ENCODE peak calls at places on chromosomes 1 and 21, in nine cellular contexts. A is adrenal gland, D is IMR-90, N is body of pancreas, B is MM.1S, T is tibial nerve, M is AG04450, V is psoas muscle, Q is tibial artery. F is an unnamed sample. For H3K27me3, the result is how much of the 10 kb centered on the place peaks cover.

GRCh38 chr1:150753416-150753815 is 12.2 kb downstream of the CTSS start:
- DNase-seq in T (no peak), A (no peak), V (no peak), M (no peak), B (no peak), Q (no peak), D (no peak), N (no peak), F (no peak)

GRCh38 chr1:95196017-95196416 is 38.0 kb upstream of the RWDD3 start:
- DNase-seq in T (no peak), V (no peak), A (no peak), M (no peak), N (no peak), D (no peak), Q (no peak), B (no peak), F (no peak)

GRCh38 chr1:7633521-7634245 is 137.4 kb upstream of the VAMP3 start:
- DNase-seq in Q (no peak), B (no peak), D (no peak), N (no peak), V (no peak), M (no peak), T (no peak), A (no peak), F (no peak)

GRCh38 chr1:6440198-6441126 is 15.9 kb downstream of the ESPN start:
- DNase-seq in Q (no peak), A (peak), V (no peak), M (no peak), N (peak), B (peak), T (no peak), D (peak), F (peak)

GRCh38 chr1:245512181-245512888 is 357.6 kb downstream of the KIF26B start:
- DNase-seq in T (no peak), B (peak), V (no peak), N (no peak), D (no peak), A (no peak), M (no peak), Q (no peak), F (no peak)

GRCh38 chr1:200888349-200888838 is 6.3 kb upstream of the INAVA start:
- DNase-seq in V (no peak), T (no peak), M (no peak), A (no peak), Q (no peak), D (no peak), N (no peak), B (peak), F (no peak)

GRCh38 chr1:21607549-21608529 is 61.3 kb downstream of the RAP1GAP start:
- DNase-seq in B (peak), Q (peak), T (no peak), M (peak), A (peak), V (peak), N (peak), D (peak), F (peak)

GRCh38 chr1:40317394-40318074 is 448 bp upstream of the COL9A2 start:
- DNase-seq in M (no peak), T (no peak), B (no peak), D (no peak), N (no peak), V (no peak), Q (no peak), A (no peak), F (no peak)

GRCh38 chr21:43985690-43986251 is 26.3 kb upstream of the TRAPPC10 start:
- DNase-seq in T (no peak), D (no peak), B (no peak), Q (no peak), N (no peak), A (no peak), V (no peak), M (no peak), F (no peak)

GRCh38 chr1:77888429-77889239 is at the start of gene NEXN:
- DNase-seq in V (peak), Q (peak), D (peak), M (peak), T (peak), A (peak), N (peak), B (no peak), F (peak)

GRCh38 chr1:3060601-3061551 is 8.1 kb upstream of the PRDM16 start:
- DNase-seq in V (no peak), D (no peak), T (no peak), Q (no peak), N (no peak), A (peak), M (no peak), B (no peak), F (peak)

GRCh38 chr1:63014267-63014666 is 230.3 kb downstream of the ATG4C start:
- DNase-seq in N (no peak), M (no peak), B (no peak), V (no peak), T (no peak), D (no peak), A (no peak), Q (no peak), F (no peak)

GRCh38 chr1:228853637-228854036 is 118.4 kb downstream of the RHOU start:
- DNase-seq in B (no peak), D (no peak), M (no peak), Q (no peak), N (no peak), V (no peak), T (no peak), A (no peak), F (no peak)

GRCh38 chr1:7233646-7234470 is 448.6 kb downstream of the CAMTA1 start:
- DNase-seq in N (no peak), T (no peak), Q (no peak), B (no peak), D (no peak), A (no peak), M (no peak), V (no peak), F (no peak)

GRCh38 chr1:2442676-2443075 is 30.3 kb upstream of the PEX10 start:
- DNase-seq in V (no peak), Q (no peak), B (no peak), M (no peak), D (no peak), T (no peak), N (no peak), A (no peak), F (no peak)

GRCh38 chr1:186091222-186091720 is 283.8 kb downstream of the TPR start:
- DNase-seq in M (no peak), N (no peak), B (no peak), D (no peak), Q (no peak), V (no peak), T (no peak), A (no peak), F (no peak)

GRCh38 chr1:246795906-246796694 is 71.9 kb downstream of the SCCPDH start:
- DNase-seq in N (no peak), B (no peak), Q (no peak), V (no peak), D (no peak), A (no peak), T (no peak), M (no peak), F (no peak)

GRCh38 chr21:44425895-44426662 is 29.2 kb upstream of the LRRC3 start:
- DNase-seq in D (no peak), T (peak), V (peak), B (no peak), Q (peak), N (no peak), A (peak), M (no peak), F (no peak)

GRCh38 chr1:15394261-15394543 is 15.5 kb upstream of the EFHD2 start:
- DNase-seq in A (no peak), D (no peak), B (no peak), T (no peak), M (no peak), V (no peak), Q (no peak), N (no peak), F (no peak)

GRCh38 chr1:35097224-35097623 is 18.0 kb downstream of the ZMYM1 start:
- DNase-seq in A (no peak), N (no peak), T (no peak), D (no peak), V (no peak), Q (no peak), B (peak), M (no peak), F (no peak)

GRCh38 chr1:5921129-5921528 is 71.1 kb downstream of the NPHP4 start:
- DNase-seq in N (peak), D (no peak), B (no peak), T (no peak), Q (no peak), A (no peak), M (no peak), V (no peak), F (no peak)

GRCh38 chr1:228214921-228215662 is 7.2 kb downstream of the OBSCN start:
- DNase-seq in M (no peak), V (no peak), D (no peak), Q (no peak), T (no peak), B (no peak), A (no peak), N (no peak), F (no peak)

GRCh38 chr21:42187976-42188653 is 30.8 kb upstream of the ABCG1 start:
- DNase-seq in N (peak), D (no peak), A (peak), M (no peak), Q (peak), T (no peak), V (no peak), B (peak), F (peak)

GRCh38 chr1:19828546-19828945 is 13.5 kb upstream of the RNF186 start:
- DNase-seq in M (no peak), A (no peak), D (peak), V (no peak), Q (no peak), B (no peak), N (no peak), T (no peak), F (no peak)

GRCh38 chr1:22196641-22197040 is 53.7 kb upstream of the WNT4 start:
- DNase-seq in D (no peak), V (peak), B (no peak), Q (no peak), N (no peak), T (no peak), A (no peak), M (no peak), F (no peak)

GRCh38 chr1:151539321-151540020 is 638 bp upstream of the TUFT1 start:
- DNase-seq in V (peak), Q (peak), D (peak), B (peak), T (peak), A (peak), N (peak), M (peak), F (peak)

GRCh38 chr1:109914587-109915240 is 4.1 kb downstream of the CSF1 start:
- DNase-seq in V (peak), T (no peak), M (no peak), Q (peak), A (no peak), D (peak), N (no peak), B (no peak), F (no peak)

GRCh38 chr21:44304041-44304738 is 4.3 kb downstream of the PFKL start:
- DNase-seq in V (no peak), D (no peak), B (no peak), Q (no peak), T (no peak), A (no peak), M (no peak), N (no peak), F (no peak)

GRCh38 chr1:31937300-31938183 is 626 bp downstream of the PTP4A2 start:
- DNase-seq in N (peak), Q (peak), V (peak), T (peak), M (no peak), A (peak), D (peak), B (peak), F (peak)

GRCh38 chr1:76109901-76110560 is 35.5 kb downstream of the ST6GALNAC3 start:
- DNase-seq in V (no peak), Q (no peak), A (no peak), N (no peak), D (no peak), B (no peak), M (no peak), T (no peak), F (no peak)

GRCh38 chr1:190413142-190413541 is 64.5 kb downstream of the BRINP3 start:
- DNase-seq in M (no peak), Q (no peak), V (no peak), T (no peak), N (no peak), A (no peak), D (no peak), B (no peak), F (no peak)

GRCh38 chr1:190416239-190416638 is 61.4 kb downstream of the BRINP3 start:
- DNase-seq in N (no peak), B (no peak), T (no peak), D (no peak), M (no peak), A (no peak), V (no peak), Q (no peak), F (no peak)
- TF ChIP-seq CTCF in N (no peak), B (no peak), T (no peak), D (no peak), M (no peak), A (no peak), V (no peak), Q (no peak), F (no peak)

GRCh38 chr1:240349695-240350094 is 258.0 kb downstream of the FMN2 start:
- DNase-seq in T (no peak), Q (no peak), N (no peak), M (no peak), D (no peak), A (no peak), B (no peak), V (no peak), F (no peak)
- H3K27me3 ChIP-seq in T (under half), Q (under half), N (under half), M (under half), D (under half), A (under half), B (under half), V (under half), F (under half)

GRCh38 chr1:212814548-212814947 is 22.9 kb downstream of the TATDN3 start:
- DNase-seq in Q (no peak), D (no peak), B (no peak), A (no peak), N (peak), V (no peak), M (no peak), T (no peak), F (no peak)

GRCh38 chr1:212819704-212820103 is 27.7 kb downstream of the SPATA45 start:
- DNase-seq in V (no peak), M (no peak), D (peak), N (no peak), Q (no peak), B (no peak), A (no peak), T (no peak), F (no peak)

GRCh38 chr1:212816567-212817278 is 25.0 kb downstream of the TATDN3 start:
- DNase-seq in N (no peak), A (no peak), D (peak), V (no peak), B (no peak), M (no peak), Q (no peak), T (no peak), F (no peak)

GRCh38 chr1:212820969-212821368 is 26.5 kb downstream of the SPATA45 start:
- DNase-seq in D (no peak), M (no peak), N (no peak), V (no peak), Q (no peak), A (no peak), T (no peak), B (no peak), F (no peak)

GRCh38 chr1:212814989-212815388 is 23.3 kb downstream of the TATDN3 start:
- DNase-seq in V (no peak), A (no peak), M (no peak), B (no peak), T (no peak), N (no peak), Q (no peak), D (no peak), F (no peak)
- TF ChIP-seq CTCF in V (peak), A (peak), M (peak), B (peak), T (no peak), N (no peak), Q (no peak), D (peak), F (peak)

DNA sequence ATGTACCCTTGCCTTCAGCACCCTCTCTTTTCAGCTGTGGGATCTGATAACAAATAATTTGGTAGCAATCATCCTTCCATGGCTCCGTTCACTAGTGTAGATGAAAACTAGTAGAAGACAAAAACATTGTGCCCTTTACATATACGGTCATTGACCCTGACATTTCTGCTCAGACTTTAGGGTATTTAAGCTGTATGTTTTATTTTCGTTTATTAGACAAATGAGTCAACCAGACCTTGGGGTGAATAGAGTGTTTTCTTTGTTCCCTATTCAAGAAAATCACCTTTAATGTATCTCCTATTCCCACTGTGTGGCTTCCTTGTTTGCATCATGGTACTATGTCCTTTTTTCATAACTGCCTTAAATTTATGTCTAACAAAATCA is 187.3 kb downstream of the VAV3 start:
- DNase-seq in V (no peak), A (no peak), M (no peak), D (no peak), B (no peak), N (no peak), Q (no peak), T (no peak), F (no peak)
- H3K27me3 ChIP-seq in V (under half), A (under half), M (under half), D (under half), B (under half), N (under half), Q (under half), T (under half), F (under half)

GRCh38 chr21:25292396-25292795 is 314.9 kb downstream of the MRPL39 start:
- DNase-seq in B (no peak), N (no peak), Q (no peak), M (no peak), D (no peak), V (no peak), T (no peak), A (no peak), F (no peak)

GRCh38 chr21:25300632-25301031 is 306.6 kb downstream of the MRPL39 start:
- DNase-seq in M (no peak), A (no peak), B (no peak), N (no peak), D (no peak), Q (no peak), V (no peak), T (no peak), F (no peak)

GRCh38 chr21:25297117-25297516 is 310.2 kb downstream of the MRPL39 start:
- DNase-seq in A (no peak), B (no peak), T (no peak), Q (no peak), D (no peak), M (no peak), V (no peak), N (no peak), F (no peak)

GRCh38 chr21:25298512-25299491 is 308.5 kb downstream of the MRPL39 start:
- DNase-seq in D (no peak), Q (no peak), A (no peak), B (peak), N (no peak), T (no peak), V (no peak), M (no peak), F (no peak)

DNA sequence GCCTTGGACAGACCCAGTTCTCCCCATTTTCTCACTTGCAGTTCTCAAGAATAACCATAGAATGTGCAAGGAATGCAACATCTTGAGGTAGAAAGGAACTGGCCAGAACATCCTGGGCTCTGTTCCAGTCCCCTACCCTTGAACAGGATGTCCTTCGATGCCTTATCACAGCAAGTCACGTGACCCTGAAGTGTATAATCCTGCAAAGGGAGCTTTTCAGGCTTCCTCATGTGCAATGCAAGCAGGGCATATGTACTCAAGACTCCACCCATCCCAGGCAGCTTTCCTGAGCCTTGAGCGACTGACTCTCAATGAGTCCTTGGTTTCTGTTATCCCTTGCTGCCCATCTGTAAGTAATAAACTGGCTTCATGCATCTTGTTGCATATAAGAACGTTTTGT is 311.0 kb downstream of the MRPL39 start:
- DNase-seq in A (no peak), V (no peak), D (no peak), N (peak), T (no peak), B (no peak), M (no peak), Q (no peak), F (peak)
- TF ChIP-seq CTCF in A (no peak), V (no peak), D (no peak), N (no peak), T (no peak), B (no peak), M (no peak), Q (no peak), F (no peak)

DNA sequence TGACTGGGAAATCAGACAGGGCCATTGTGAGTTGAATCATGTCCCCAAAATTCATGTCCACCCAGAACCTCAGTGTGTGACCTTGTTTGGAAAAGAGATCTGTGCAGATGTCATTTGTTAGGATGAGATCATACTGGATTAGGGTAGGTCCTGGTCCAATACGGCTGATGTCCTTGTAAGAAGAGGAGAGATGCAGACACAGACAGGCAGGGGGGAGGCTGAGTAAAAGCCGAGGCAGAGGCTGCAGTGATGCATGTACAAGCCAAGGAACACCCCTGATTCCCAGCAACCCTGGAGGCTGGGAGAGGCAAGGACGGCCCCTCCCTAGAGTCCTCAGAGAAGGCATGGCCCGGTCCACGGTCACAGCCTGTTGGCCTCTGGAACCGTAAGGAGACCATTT is 15.9 kb upstream of the NPPB start:
- DNase-seq in N (no peak), B (no peak), T (no peak), D (no peak), A (no peak), V (peak), Q (no peak), M (no peak), F (no peak)
- H3K27me3 ChIP-seq in N (under half), B (half or more), T (under half), D (half or more), A (under half), V (under half), Q (half or more), M (under half), F (under half)

GRCh38 chr21:45927032-45927431 is 54.5 kb upstream of the COL6A1 start:
- DNase-seq in V (no peak), D (no peak), A (no peak), M (no peak), B (no peak), N (no peak), T (no peak), Q (no peak), F (no peak)

GRCh38 chr21:45929477-45929876 is 52.1 kb upstream of the COL6A1 start:
- DNase-seq in T (no peak), Q (no peak), N (no peak), D (no peak), M (no peak), B (no peak), V (peak), A (no peak), F (no peak)

GRCh38 chr21:45923146-45923545 is 58.4 kb upstream of the COL6A1 start:
- DNase-seq in M (peak), A (peak), D (peak), V (peak), Q (peak), T (peak), N (peak), B (peak), F (peak)

GRCh38 chr21:45927851-45928850 is 53.4 kb upstream of the COL6A1 start:
- DNase-seq in B (no peak), A (no peak), T (no peak), V (peak), Q (no peak), M (no peak), N (no peak), D (no peak), F (no peak)

GRCh38 chr21:45926281-45926680 is 55.3 kb upstream of the COL6A1 start:
- DNase-seq in D (no peak), V (no peak), B (no peak), M (no peak), A (no peak), Q (no peak), T (no peak), N (no peak), F (no peak)
- TF ChIP-seq CTCF in D (peak), V (no peak), B (peak), M (peak), A (no peak), Q (no peak), T (no peak), N (no peak), F (no peak)